ENCODE peak calls at places on chromosome 2, in seven cellular contexts. K is HCT116, J is A549, N is upper lobe of right lung, P is RWPE2, Q is heart left ventricle, Z is neural progenitor cell. V is an unnamed sample. For H3K4me1, the result is how much of the 10 kb centered on the place peaks cover.

GRCh38 chr2:108449410-108450200 is 599 bp downstream of the GCC2 start:
- DNase-seq in K (peak), Q (no peak), N (no peak), P (no peak), J (peak), Z (no peak), V (no peak)

GRCh38 chr2:60882971-60883753 is 1.8 kb downstream of the REL start:
- DNase-seq in P (no peak), Z (peak), N (no peak), K (no peak), J (no peak), Q (no peak), V (no peak)

GRCh38 chr2:239201531-239201876 is 199.3 kb downstream of the HDAC4 start:
- DNase-seq in J (no peak), N (no peak), Q (peak), Z (no peak), K (no peak), P (no peak), V (peak)

GRCh38 chr2:41475959-41476358 is 571.9 kb upstream of the PKDCC start:
- DNase-seq in K (no peak), J (no peak), N (no peak), P (no peak), Z (no peak), Q (no peak), V (no peak)

GRCh38 chr2:167937403-167937802 is 310.0 kb downstream of the STK39 start:
- DNase-seq in Q (no peak), N (no peak), K (no peak), Z (no peak), P (no peak), J (no peak), V (no peak)

GRCh38 chr2:42941633-42942176 is 149.3 kb upstream of the HAAO start:
- DNase-seq in Z (no peak), N (no peak), J (no peak), P (no peak), K (no peak), Q (no peak), V (no peak)

GRCh38 chr2:32768387-32769174 is 140.7 kb downstream of the TTC27 start:
- DNase-seq in Q (no peak), Z (no peak), P (no peak), N (no peak), K (no peak), J (no peak), V (no peak)

GRCh38 chr2:70161069-70161534 is 29.7 kb downstream of the C2orf42 start:
- DNase-seq in Q (no peak), J (no peak), K (no peak), N (no peak), P (no peak), Z (no peak), V (peak)

GRCh38 chr2:53715568-53715967 is 52.0 kb upstream of the CHAC2 start:
- DNase-seq in Q (no peak), Z (no peak), P (no peak), N (no peak), K (peak), J (peak), V (no peak)

GRCh38 chr2:68839260-68839833 is 31.9 kb downstream of the BMP10 start:
- DNase-seq in P (no peak), J (peak), Q (no peak), K (peak), N (no peak), Z (no peak), V (no peak)

GRCh38 chr2:219017166-219017931 is 24.0 kb downstream of the CFAP65 start:
- DNase-seq in Q (no peak), P (peak), Z (no peak), J (no peak), N (no peak), K (no peak), V (peak)

GRCh38 chr2:232658217-232658785 is 24.9 kb downstream of the EFHD1 start:
- DNase-seq in N (no peak), J (no peak), Q (no peak), K (peak), Z (no peak), P (no peak), V (no peak)

GRCh38 chr2:231673348-231673770 is 35.0 kb upstream of the PTMA start:
- DNase-seq in P (no peak), J (peak), N (peak), K (peak), Q (peak), Z (peak), V (no peak)

GRCh38 chr2:1965726-1966125 is 221.4 kb upstream of the PXDN start:
- DNase-seq in Z (no peak), J (no peak), Q (no peak), K (no peak), N (no peak), P (no peak), V (no peak)

GRCh38 chr2:234307322-234307961 is 189.4 kb downstream of the ARL4C start:
- DNase-seq in Z (no peak), J (no peak), N (no peak), K (no peak), Q (no peak), P (no peak), V (no peak)

GRCh38 chr2:158815166-158815565 is 20.0 kb downstream of the DAPL1 start:
- DNase-seq in Q (no peak), P (no peak), J (no peak), Z (no peak), K (no peak), N (no peak), V (no peak)

GRCh38 chr2:45316576-45317338 is 294.3 kb downstream of the SRBD1 start:
- DNase-seq in N (no peak), P (no peak), J (no peak), Q (no peak), Z (no peak), K (no peak), V (no peak)

GRCh38 chr2:13522917-13523821 is 806.4 kb downstream of the TRIB2 start:
- DNase-seq in J (no peak), Q (peak), Z (no peak), N (no peak), K (no peak), P (no peak), V (no peak)

GRCh38 chr2:183269956-183270355 is 145.7 kb downstream of the NUP35 start:
- DNase-seq in Z (no peak), Q (no peak), N (no peak), K (no peak), J (no peak), P (no peak), V (no peak)

GRCh38 chr2:96247896-96248295 is 17.9 kb downstream of the TMEM127 start:
- DNase-seq in P (no peak), J (no peak), Z (no peak), Q (no peak), N (no peak), K (no peak), V (no peak)

GRCh38 chr2:55416826-55417568 is 2.7 kb downstream of the CCDC88A start:
- DNase-seq in N (no peak), Z (no peak), Q (no peak), K (no peak), J (no peak), P (no peak), V (no peak)

GRCh38 chr2:98505311-98505808 is 60.7 kb downstream of the INPP4A start:
- DNase-seq in K (no peak), N (peak), J (no peak), Q (peak), P (no peak), Z (no peak), V (peak)

DNA sequence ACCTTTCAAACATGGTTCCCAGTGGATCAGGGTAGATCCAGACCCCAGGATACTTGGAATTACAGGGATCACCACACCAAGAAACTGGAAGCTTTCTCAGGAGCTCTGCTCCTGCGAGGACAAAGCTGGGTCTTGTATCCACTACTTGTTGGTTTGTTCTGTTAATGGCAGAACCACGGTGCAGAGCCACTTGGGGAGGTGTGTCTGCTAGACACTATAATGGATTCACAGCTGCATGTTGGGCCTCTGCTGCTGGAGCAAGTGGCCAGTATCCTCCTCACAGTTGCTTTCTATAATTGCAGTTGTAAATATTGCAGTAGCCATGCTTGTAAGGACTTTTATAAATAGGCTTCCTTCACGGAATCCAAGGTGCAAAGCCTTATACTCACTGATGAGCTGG is 12.9 kb downstream of the FOSL2 start:
- DNase-seq in N (no peak), J (no peak), Z (no peak), P (no peak), Q (no peak), K (no peak), V (no peak)
- H3K4me1 ChIP-seq in N (half or more), J (half or more), Z (under half), P (half or more), Q (under half), K (half or more), V (under half)

GRCh38 chr2:237450583-237450982 is 36.5 kb upstream of the MLPH start:
- DNase-seq in P (no peak), Q (no peak), N (peak), Z (no peak), J (no peak), K (no peak), V (no peak)
- H3K4me1 ChIP-seq in P (under half), Q (under half), N (under half), Z (under half), J (under half), K (under half), V (under half)

GRCh38 chr2:29009270-29009669 is 28.2 kb downstream of the TOGARAM2 start:
- DNase-seq in P (no peak), J (no peak), K (no peak), N (no peak), Q (no peak), Z (no peak), V (no peak)
- H3K4me1 ChIP-seq in P (under half), J (under half), K (under half), N (under half), Q (under half), Z (under half), V (under half)

DNA sequence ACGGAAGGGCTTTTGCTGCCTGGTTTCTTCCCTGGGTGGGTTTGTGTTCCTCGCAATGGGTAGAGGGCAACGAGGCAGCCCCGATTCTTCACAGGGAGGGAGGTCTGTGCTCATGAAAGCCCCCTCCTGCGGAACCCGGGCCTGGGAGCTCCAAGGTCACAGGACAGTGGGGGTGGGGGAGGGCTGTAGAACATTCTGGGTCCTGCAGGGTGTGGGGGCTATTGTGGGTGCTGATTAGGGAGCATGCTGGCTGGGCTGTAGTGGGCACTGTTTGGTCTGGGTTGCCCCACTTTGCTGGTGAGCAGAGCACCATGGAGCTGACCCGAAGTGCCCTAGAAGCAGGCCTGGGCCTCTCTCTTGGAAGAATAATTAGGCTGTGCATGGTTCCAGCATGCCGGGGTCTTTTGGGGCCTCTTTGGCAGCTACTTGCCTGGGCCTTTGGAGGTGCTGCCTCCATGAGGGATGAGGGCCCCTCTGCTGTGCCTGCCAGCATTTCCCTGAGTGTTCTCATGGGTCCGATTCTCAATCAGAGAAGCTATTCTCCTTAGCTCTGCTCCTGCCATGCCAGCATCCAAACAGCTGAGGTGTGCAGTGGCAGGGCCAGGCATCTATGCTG is 232.2 kb upstream of the HS6ST1 start:
- DNase-seq in Z (no peak), K (no peak), N (no peak), P (no peak), J (no peak), Q (no peak), V (no peak)
- H3K4me1 ChIP-seq in Z (under half), K (under half), N (under half), P (under half), J (under half), Q (under half), V (under half)

DNA sequence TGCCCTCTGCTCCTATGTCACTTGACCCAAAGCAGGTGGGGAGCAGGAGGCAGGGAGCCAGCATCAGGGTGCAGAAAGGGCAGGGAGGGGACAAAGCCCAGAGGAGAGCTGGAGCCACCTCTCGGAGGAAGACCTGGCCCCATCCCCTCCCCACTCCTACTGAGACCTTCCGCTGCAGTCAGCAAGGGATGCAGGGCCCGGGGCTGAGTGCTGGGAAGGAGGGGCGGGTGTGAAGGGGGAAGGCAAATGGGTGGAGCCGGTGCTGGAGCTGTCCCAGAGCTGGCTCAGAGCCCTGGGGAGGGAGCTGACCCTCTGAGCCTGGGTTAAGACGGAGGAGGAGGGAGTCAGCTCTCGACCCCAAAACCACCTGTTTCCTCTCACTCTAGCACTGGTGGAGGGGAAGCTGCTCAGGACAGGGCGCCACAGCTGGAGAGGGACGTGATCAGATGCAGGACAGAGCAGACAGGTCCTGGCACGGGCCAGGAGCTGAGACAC is 33.8 kb downstream of the HS1BP3 start:
- DNase-seq in J (no peak), P (peak), K (no peak), Q (peak), N (peak), Z (peak), V (peak)
- H3K4me1 ChIP-seq in J (under half), P (under half), K (under half), Q (half or more), N (half or more), Z (under half), V (under half)

V was measured in aorta.